ENCODE peak calls at places on chromosomes 16 and 17, in five cellular contexts. W, L, F, O and Q are unnamed samples.

GRCh38 chr17:15456972-15457722 is 10.3 kb downstream of the CDRT4 start:
- DNase-seq in W (no peak), L (peak; percentile 91), F (no peak), O (peak; percentile 59), Q (peak; percentile 94)

GRCh38 chr16:77780378-77780837 is 8.0 kb upstream of the VAT1L start:
- DNase-seq in W (no peak), L (peak; percentile 77), F (peak; percentile 14), O (no peak), Q (no peak)

GRCh38 chr17:31390426-31390747 is 1.1 kb upstream of the RAB11FIP4 start:
- DNase-seq in W (no peak), L (no peak), F (no peak), O (no peak), Q (no peak)

GRCh38 chr17:2237521-2237921 is 66.1 kb downstream of the SMG6 start:
- DNase-seq in W (no peak), L (peak; percentile 89), F (no peak), O (peak; percentile 55), Q (peak; percentile 69)

GRCh38 chr17:45284176-45285140 is 22.6 kb upstream of the SPATA32 start:
- DNase-seq in W (peak; percentile 43), L (no peak), F (no peak), O (peak; percentile 75), Q (peak; percentile 93)

GRCh38 chr16:88936008-88936912 is 40.7 kb downstream of the CBFA2T3 start:
- DNase-seq in W (no peak), L (no peak), F (no peak), O (peak; percentile 56), Q (no peak)

GRCh38 chr17:5024604-5025003 is 10.6 kb downstream of the SLC52A1 start:
- DNase-seq in W (no peak), L (no peak), F (no peak), O (no peak), Q (no peak)

GRCh38 chr17:63435681-63436522 is 10.2 kb downstream of the CYB561 start:
- DNase-seq in W (peak; percentile 84), L (no peak), F (no peak), O (no peak), Q (no peak)

GRCh38 chr17:82780195-82780594 is 28.3 kb downstream of the TBCD start:
- DNase-seq in W (no peak), L (no peak), F (no peak), O (no peak), Q (no peak)

GRCh38 chr16:49459953-49460735 is 86.5 kb downstream of the C16orf78 start:
- DNase-seq in W (no peak), L (no peak), F (no peak), O (no peak), Q (no peak)

GRCh38 chr16:74775255-74775654 is 635 bp upstream of the FA2H start:
- DNase-seq in W (no peak), L (no peak), F (no peak), O (no peak), Q (no peak)

GRCh38 chr17:47957591-47958490 is at the start of gene PRR15L:
- DNase-seq in W (peak; percentile 81), L (no peak), F (no peak), O (no peak), Q (no peak)

GRCh38 chr16:81319221-81319912 is 4.6 kb downstream of the GAN start:
- DNase-seq in W (no peak), L (peak; percentile 46), F (no peak), O (no peak), Q (no peak)

GRCh38 chr17:42034059-42034458 is 14.2 kb downstream of the NKIRAS2 start:
- DNase-seq in W (no peak), L (no peak), F (no peak), O (no peak), Q (no peak)

GRCh38 chr17:17164156-17164555 is 42.0 kb downstream of the PLD6 start:
- DNase-seq in W (no peak), L (no peak), F (no peak), O (no peak), Q (peak; percentile 29)

GRCh38 chr17:33908363-33909064 is 346.6 kb upstream of the CCL2 start:
- DNase-seq in W (no peak), L (no peak), F (no peak), O (no peak), Q (no peak)

GRCh38 chr17:13001991-13002615 is 15.7 kb downstream of the ELAC2 start:
- DNase-seq in W (no peak), L (peak; percentile 44), F (no peak), O (no peak), Q (peak; percentile 6)

GRCh38 chr17:13003927-13004326 is 13.9 kb downstream of the ELAC2 start:
- DNase-seq in W (no peak), L (no peak), F (no peak), O (no peak), Q (no peak)

GRCh38 chr17:13003454-13003851 is 14.4 kb downstream of the ELAC2 start:
- DNase-seq in W (no peak), L (no peak), F (no peak), O (no peak), Q (no peak)

GRCh38 chr17:13004336-13004735 is 13.5 kb downstream of the ELAC2 start:
- DNase-seq in W (no peak), L (no peak), F (no peak), O (no peak), Q (no peak)

DNA sequence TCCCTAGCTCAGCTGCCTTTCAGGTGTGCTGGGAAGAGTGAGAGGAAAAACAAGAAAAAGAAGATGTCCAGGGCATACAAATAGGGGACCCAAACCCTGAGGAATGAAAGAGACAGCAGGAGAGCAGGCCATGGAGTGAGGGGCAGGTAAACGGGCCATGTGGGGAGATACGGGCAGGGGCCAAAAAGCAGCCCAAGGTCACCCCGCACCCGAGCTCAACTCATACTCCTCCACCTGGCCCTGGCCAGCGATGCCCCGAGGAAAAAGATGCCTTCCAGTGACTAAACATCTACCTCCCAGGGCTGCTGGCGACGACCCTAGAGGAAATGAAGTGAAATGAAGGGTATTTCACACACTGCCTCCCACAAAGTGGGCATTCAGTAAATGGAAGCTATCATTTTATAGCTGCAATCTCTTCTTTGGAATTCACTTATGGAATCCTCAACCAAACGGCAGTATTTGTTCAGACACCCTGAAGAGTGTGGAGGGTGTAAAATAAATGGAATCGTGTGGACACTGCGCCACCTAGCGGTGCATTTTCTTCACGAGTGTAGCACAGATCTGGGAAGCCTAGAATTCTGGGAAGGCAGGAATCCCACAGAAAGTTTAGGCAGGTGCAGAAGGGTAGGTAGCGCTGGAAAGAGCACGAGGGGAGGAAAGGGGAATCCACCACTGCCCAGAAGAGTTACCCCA is 14.9 kb downstream of the ELAC2 start:
- DNase-seq in W (peak; percentile 89), L (peak; percentile 79), F (no peak), O (peak; percentile 80), Q (peak; percentile 82)
- H3K36me3 ChIP-seq in W (peaks cover 72% of the 10 kb centered on the region), L (peaks cover 26% of the 10 kb centered on the region), F (peaks cover 93% of the 10 kb centered on the region), O (peaks cover 99% of the 10 kb centered on the region), Q (peaks cover 100% of the 10 kb centered on the region)

GRCh38 chr17:970388-970768 is 9.2 kb downstream of the NXN start:
- DNase-seq in W (no peak), L (no peak), F (no peak), O (no peak), Q (no peak)
- H3K4me3 ChIP-seq in W (no peak overlapping the region), L (no peak overlapping the region), F (peak overlapping the region; percentile 35), O (no peak overlapping the region), Q (peak overlapping the region; percentile 42)

DNA sequence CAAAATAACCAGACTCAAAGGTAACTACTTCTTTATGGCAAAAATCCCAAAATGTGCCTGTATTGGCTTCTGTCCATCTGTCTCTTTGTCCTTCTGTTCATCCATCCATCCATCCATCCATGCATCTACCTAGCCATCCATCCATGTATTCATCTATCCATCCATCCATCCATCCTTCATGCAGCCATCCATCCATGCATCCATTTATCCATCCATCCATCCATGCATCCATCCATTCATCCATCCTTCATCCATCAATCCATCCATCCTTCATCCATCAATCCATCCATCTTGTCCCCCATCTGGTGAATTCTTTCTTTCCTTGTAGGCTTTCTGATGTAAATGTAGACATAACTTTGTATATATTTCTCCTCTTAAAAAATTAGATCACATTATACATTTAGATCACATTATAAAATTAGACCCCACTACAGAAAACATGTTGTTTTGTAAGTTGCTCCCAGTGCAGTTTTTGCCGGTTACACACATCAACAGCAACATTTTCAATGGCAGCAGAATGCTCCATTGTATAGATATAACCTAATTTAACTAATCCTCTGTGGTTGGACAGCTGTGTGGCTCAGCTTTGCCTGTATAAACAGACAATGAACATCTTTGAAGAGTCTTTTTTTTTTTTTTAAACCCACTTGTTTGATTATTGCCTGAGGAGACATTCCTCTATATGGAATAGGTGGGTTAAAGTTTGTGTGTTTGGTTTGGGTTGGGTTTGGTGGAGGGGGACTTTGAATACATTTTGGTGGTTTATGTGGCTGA is 72.0 kb downstream of the MSI2 start:
- DNase-seq in W (no peak), L (no peak), F (no peak), O (no peak), Q (no peak)
- H3K36me3 ChIP-seq in W (no peaks in the 10 kb centered on the region), L (no peaks in the 10 kb centered on the region), F (no peaks in the 10 kb centered on the region), O (no peaks in the 10 kb centered on the region), Q (no peaks in the 10 kb centered on the region)

DNA sequence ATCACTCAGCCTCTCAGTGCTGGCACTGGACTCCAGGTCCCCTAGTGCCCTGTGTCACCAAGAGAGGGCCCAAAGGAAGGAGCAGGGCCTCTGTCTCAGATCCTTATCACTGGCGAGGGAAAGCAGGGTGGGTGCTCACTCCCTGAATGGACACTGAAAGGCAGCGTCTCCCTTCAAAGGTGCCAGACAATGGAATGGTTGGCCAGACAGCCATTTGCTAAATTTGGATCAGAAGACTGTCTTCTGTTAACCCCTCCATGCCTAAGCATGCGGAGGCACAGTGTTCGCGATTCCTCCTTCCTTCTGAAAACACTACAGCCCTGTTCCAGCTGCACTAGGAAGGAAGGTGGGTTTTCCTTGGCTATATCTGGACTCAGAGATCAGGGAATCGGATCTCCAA is 48.4 kb downstream of the SRCIN1 start:
- DNase-seq in W (no peak), L (no peak), F (no peak), O (no peak), Q (no peak)
- H3K4me3 ChIP-seq in W (peak overlapping the region; percentile 81), L (no peak overlapping the region), F (peak overlapping the region; percentile 58), O (peak overlapping the region; percentile 65), Q (peak overlapping the region; percentile 57)

DNA sequence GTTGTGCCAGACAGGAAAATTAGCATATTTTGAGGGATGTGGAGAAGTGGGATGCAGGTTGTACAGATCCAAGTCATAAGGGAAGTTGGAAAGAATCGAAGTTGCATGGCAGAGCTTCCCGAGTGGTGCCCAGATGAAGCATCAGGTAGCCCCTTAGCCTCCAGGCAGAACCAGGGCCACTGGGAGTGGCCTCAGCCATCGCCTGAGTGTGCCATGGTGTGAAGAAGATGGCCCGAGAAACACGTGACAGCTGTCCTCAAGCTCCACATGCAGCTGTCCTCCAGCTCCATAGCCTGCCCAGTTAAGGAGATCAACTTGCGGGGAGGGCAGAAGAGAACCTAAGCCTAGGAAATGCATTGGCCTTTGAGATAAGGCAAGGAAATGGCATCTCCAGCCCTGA is 33.5 kb downstream of the TMC6 start:
- DNase-seq in W (no peak), L (no peak), F (no peak), O (no peak), Q (no peak)
- H3K36me3 ChIP-seq in W (peaks cover 26% of the 10 kb centered on the region), L (peaks cover 14% of the 10 kb centered on the region), F (peaks cover 98% of the 10 kb centered on the region), O (peaks cover 100% of the 10 kb centered on the region), Q (peaks cover 100% of the 10 kb centered on the region)